ENCODE peak calls at places on chromosomes 13 and 19, in seven cellular contexts. J, I, E, W, R, Q and D are unnamed samples.

GRCh38 chr13:99816321-99816720 is 155.2 kb downstream of the ZIC5 start:
- DNase-seq in J (no peak), I (no peak), E (no peak), W (no peak), R (no peak), Q (no peak), D (no peak)

GRCh38 chr13:75492389-75492788 is 10.4 kb upstream of the TBC1D4 start:
- DNase-seq in J (peak; percentile 16), I (no peak), E (peak; percentile 99), W (no peak), R (no peak), Q (no peak), D (no peak)

GRCh38 chr19:31718041-31718440 is 368.8 kb upstream of the TSHZ3 start:
- DNase-seq in J (peak; percentile 56), I (no peak), E (no peak), W (no peak), R (no peak), Q (no peak), D (no peak)

GRCh38 chr19:17109962-17110598 is 34.5 kb downstream of the MYO9B start:
- DNase-seq in J (no peak), I (no peak), E (no peak), W (no peak), R (no peak), Q (peak; percentile 72), D (peak; percentile 10)

GRCh38 chr13:30739646-30740642 is 4.6 kb downstream of the ALOX5AP start:
- DNase-seq in J (peak; percentile 92), I (peak; percentile 54), E (peak; percentile 64), W (no peak), R (no peak), Q (no peak), D (no peak)

GRCh38 chr13:94660695-94661324 is 51.5 kb downstream of the SOX21 start:
- DNase-seq in J (peak; percentile 51), I (no peak), E (peak; percentile 33), W (no peak), R (no peak), Q (no peak), D (no peak)

GRCh38 chr19:12946092-12946845 is 607 bp downstream of the RAD23A start:
- DNase-seq in J (peak; percentile 74), I (peak; percentile 12), E (peak; percentile 75), W (peak; percentile 80), R (peak; percentile 50), Q (peak; percentile 68), D (peak; percentile 84)

GRCh38 chr13:23881408-23881785 is 7.8 kb downstream of the MIPEP start:
- DNase-seq in J (no peak), I (no peak), E (no peak), W (no peak), R (no peak), Q (no peak), D (no peak)

GRCh38 chr13:83350569-83350968 is 531.7 kb downstream of the SLITRK1 start:
- DNase-seq in J (peak; percentile 30), I (no peak), E (no peak), W (no peak), R (no peak), Q (no peak), D (no peak)

GRCh38 chr19:39147480-39147879 is 21.9 kb downstream of the PAK4 start:
- DNase-seq in J (no peak), I (no peak), E (no peak), W (no peak), R (no peak), Q (no peak), D (no peak)

GRCh38 chr13:25848822-25849740 is 202.7 kb downstream of the SHISA2 start:
- DNase-seq in J (no peak), I (no peak), E (no peak), W (no peak), R (no peak), Q (no peak), D (no peak)

GRCh38 chr13:78689011-78689410 is 30.1 kb upstream of the OBI1 start:
- DNase-seq in J (peak; percentile 8), I (no peak), E (peak; percentile 10), W (no peak), R (no peak), Q (no peak), D (no peak)

GRCh38 chr13:107035778-107036177 is 467.8 kb upstream of the ARGLU1 start:
- DNase-seq in J (peak; percentile 3), I (no peak), E (no peak), W (no peak), R (no peak), Q (no peak), D (no peak)

GRCh38 chr13:82341116-82341515 is 1541.2 kb downstream of the SLITRK1 start:
- DNase-seq in J (no peak), I (no peak), E (no peak), W (no peak), R (no peak), Q (no peak), D (no peak)

GRCh38 chr19:6318772-6319171 is 14.6 kb downstream of the ACER1 start:
- DNase-seq in J (peak; percentile 7), I (no peak), E (peak; percentile 54), W (no peak), R (no peak), Q (no peak), D (no peak)

GRCh38 chr19:36719687-36720556 is 32.5 kb downstream of the ZNF567 start:
- DNase-seq in J (peak; percentile 10), I (no peak), E (no peak), W (no peak), R (no peak), Q (no peak), D (no peak)

GRCh38 chr19:15479391-15480345 is at the start of gene PGLYRP2:
- DNase-seq in J (no peak), I (no peak), E (no peak), W (no peak), R (peak; percentile 86), Q (no peak), D (peak; percentile 92)

GRCh38 chr19:18158471-18158870 is 5.5 kb downstream of the PIK3R2 start:
- DNase-seq in J (no peak), I (no peak), E (peak; percentile 16), W (no peak), R (no peak), Q (no peak), D (no peak)

GRCh38 chr13:40613192-40613818 is 53.1 kb downstream of the FOXO1 start:
- DNase-seq in J (no peak), I (peak; percentile 50), E (no peak), W (no peak), R (peak; percentile 30), Q (no peak), D (peak; percentile 56)

GRCh38 chr19:18762125-18763023 is 28.7 kb downstream of the COMP start:
- DNase-seq in J (peak; percentile 64), I (no peak), E (no peak), W (peak; percentile 81), R (peak; percentile 93), Q (no peak), D (peak; percentile 99)

GRCh38 chr19:19261350-19262189 is 11.5 kb downstream of the TM6SF2 start:
- DNase-seq in J (no peak), I (no peak), E (no peak), W (no peak), R (no peak), Q (no peak), D (no peak)

GRCh38 chr13:27450921-27451461 is 627 bp upstream of the MTIF3 start:
- DNase-seq in J (peak; percentile 50), I (peak; percentile 9), E (peak; percentile 71), W (peak; percentile 77), R (peak; percentile 37), Q (no peak), D (peak; percentile 61)

GRCh38 chr19:409006-409514 is at the start of gene C2CD4C:
- DNase-seq in J (no peak), I (no peak), E (peak; percentile 16), W (peak; percentile 47), R (no peak), Q (no peak), D (peak; percentile 21)

GRCh38 chr13:42361701-42362100 is 89.7 kb downstream of the AKAP11 start:
- DNase-seq in J (no peak), I (no peak), E (no peak), W (no peak), R (no peak), Q (no peak), D (no peak)

GRCh38 chr19:46943150-46943946 is 76.3 kb upstream of the NPAS1 start:
- DNase-seq in J (no peak), I (no peak), E (no peak), W (no peak), R (no peak), Q (no peak), D (no peak)
- H3K4me3 ChIP-seq in J (no peak overlapping the region), I (no peak overlapping the region), E (no peak overlapping the region), W (no peak overlapping the region), R (no peak overlapping the region), Q (no peak overlapping the region), D (no peak overlapping the region)

DNA sequence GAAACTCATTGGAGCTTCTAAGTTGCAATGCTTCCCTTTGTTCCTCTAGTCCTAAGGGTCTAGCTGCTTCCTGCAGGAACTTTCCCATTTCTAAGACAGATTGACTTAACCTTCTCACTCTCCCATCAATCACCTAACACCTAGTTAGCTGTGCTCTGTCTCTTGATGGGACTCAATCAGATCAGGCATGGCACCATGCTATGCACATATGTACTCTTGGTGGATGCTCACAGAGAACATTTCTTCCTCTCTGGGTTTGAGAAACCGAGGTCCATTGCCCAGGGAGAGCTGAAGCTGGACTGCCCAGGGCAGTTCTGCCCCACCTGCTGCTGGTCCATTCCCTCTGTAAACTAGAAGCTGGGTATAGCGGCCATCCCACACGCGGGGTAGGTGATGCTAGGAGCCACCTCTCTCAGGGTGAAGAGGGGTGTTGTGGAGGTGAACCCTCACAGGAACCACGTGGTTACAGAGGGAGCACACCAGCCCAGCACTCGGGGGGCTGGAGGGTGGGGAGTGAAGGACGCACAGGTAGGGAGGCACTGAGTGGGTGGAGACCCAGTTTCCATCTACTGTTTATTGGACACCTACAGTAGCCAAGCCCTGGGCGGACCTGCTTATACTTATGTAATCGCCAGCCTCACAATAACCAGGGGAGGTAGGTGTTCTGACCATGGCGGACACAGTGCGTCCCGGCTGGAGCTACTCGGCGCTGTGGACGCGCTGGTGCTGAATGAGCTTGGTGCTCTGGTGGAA is 3.1 kb upstream of the UBE2M start:
- DNase-seq in J (no peak), I (no peak), E (peak; percentile 19), W (no peak), R (no peak), Q (no peak), D (no peak)
- H3K4me3 ChIP-seq in J (peak overlapping the region; percentile 50), I (peak overlapping the region; percentile 65), E (no peak overlapping the region), W (peak overlapping the region; percentile 54), R (peak overlapping the region; percentile 32), Q (peak overlapping the region; percentile 48), D (peak overlapping the region; percentile 34)

DNA sequence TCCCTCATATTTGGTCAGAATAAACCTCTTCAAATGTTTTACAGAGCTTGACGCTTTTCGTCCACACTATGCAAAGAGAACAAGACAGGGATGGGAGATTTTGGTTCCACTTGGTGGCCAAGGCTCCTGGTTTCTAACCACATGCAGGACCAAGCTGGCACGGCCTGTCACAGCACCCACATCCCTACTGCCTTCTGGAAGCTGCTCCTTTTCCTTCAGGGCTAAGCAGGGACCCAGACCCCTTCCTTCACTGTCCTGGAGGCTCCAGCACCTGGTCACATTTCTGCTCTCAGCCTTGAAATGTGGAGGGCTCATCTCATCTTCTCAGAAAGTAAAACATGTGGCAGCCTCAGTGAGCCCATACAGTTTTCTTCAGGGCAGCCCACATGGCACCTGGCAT is 50.4 kb upstream of the ARHGEF7 start:
- DNase-seq in J (no peak), I (no peak), E (no peak), W (no peak), R (no peak), Q (no peak), D (no peak)
- H3K4me3 ChIP-seq in J (no peak overlapping the region), I (no peak overlapping the region), E (no peak overlapping the region), W (no peak overlapping the region), R (no peak overlapping the region), Q (no peak overlapping the region), D (no peak overlapping the region)

GRCh38 chr13:60143775-60144174 is 20.0 kb downstream of the DIAPH3 start:
- DNase-seq in J (no peak), I (no peak), E (no peak), W (no peak), R (no peak), Q (no peak), D (no peak)
- H3K4me3 ChIP-seq in J (no peak overlapping the region), I (no peak overlapping the region), E (no peak overlapping the region), W (no peak overlapping the region), R (no peak overlapping the region), Q (no peak overlapping the region), D (no peak overlapping the region)